ENCODE peak calls at places on chromosomes 2 and 18, in seven cellular contexts. A is A549, V is RWPE1, R is neural crest cell, U is cardiac muscle cell, K is GM13977, H is nephron progenitor cell. J is an unnamed sample.

GRCh38 chr2:43333656-43334144 is 107.3 kb upstream of the ZFP36L2 start:
- DNase-seq in A (no peak), V (peak), R (no peak), U (peak), K (no peak), H (no peak), J (no peak)

GRCh38 chr2:69384618-69385081 is 2.4 kb downstream of the GFPT1 start:
- DNase-seq in A (no peak), V (no peak), R (no peak), U (peak), K (no peak), H (no peak), J (no peak)

GRCh38 chr2:121532894-121533293 is 2.2 kb downstream of the RNU4ATAC start:
- DNase-seq in A (no peak), V (peak), R (no peak), U (no peak), K (no peak), H (no peak), J (no peak)

GRCh38 chr2:164621761-164622105 is 451 bp upstream of the GRB14 start:
- DNase-seq in A (peak), V (peak), R (no peak), U (no peak), K (no peak), H (no peak), J (no peak)

GRCh38 chr2:129913695-129914495 is 65.6 kb upstream of the RAB6C start:
- DNase-seq in A (no peak), V (no peak), R (no peak), U (no peak), K (no peak), H (no peak), J (no peak)

GRCh38 chr2:234980476-234981187 is 28.8 kb downstream of the SH3BP4 start:
- DNase-seq in A (no peak), V (no peak), R (no peak), U (peak), K (no peak), H (no peak), J (no peak)

GRCh38 chr2:128660836-128661235 is 342.2 kb upstream of the HS6ST1 start:
- DNase-seq in A (no peak), V (no peak), R (no peak), U (no peak), K (no peak), H (no peak), J (no peak)

GRCh38 chr2:182941121-182941713 is 74.8 kb upstream of the FRZB start:
- DNase-seq in A (no peak), V (no peak), R (no peak), U (peak), K (no peak), H (no peak), J (no peak)

GRCh38 chr2:98833172-98833916 is 102.4 kb upstream of the MGAT4A start:
- DNase-seq in A (no peak), V (no peak), R (no peak), U (no peak), K (no peak), H (no peak), J (no peak)

GRCh38 chr2:163800889-163801498 is 65.2 kb upstream of the FIGN start:
- DNase-seq in A (no peak), V (no peak), R (peak), U (peak), K (no peak), H (peak), J (no peak)

GRCh38 chr2:134574610-134575332 is 144.0 kb downstream of the TMEM163 start:
- DNase-seq in A (no peak), V (no peak), R (no peak), U (no peak), K (no peak), H (no peak), J (no peak)

GRCh38 chr2:172928754-172929153 is 146.9 kb upstream of the MAP3K20 start:
- DNase-seq in A (no peak), V (no peak), R (no peak), U (peak), K (no peak), H (no peak), J (no peak)

GRCh38 chr2:204638795-204639194 is 93.5 kb downstream of the PARD3B start:
- DNase-seq in A (no peak), V (no peak), R (no peak), U (no peak), K (no peak), H (no peak), J (no peak)

GRCh38 chr18:66749030-66749429 is 145.1 kb upstream of the CDH19 start:
- DNase-seq in A (no peak), V (no peak), R (no peak), U (peak), K (no peak), H (no peak), J (no peak)

GRCh38 chr18:77107218-77107815 is 25.3 kb downstream of the MBP start:
- DNase-seq in A (no peak), V (no peak), R (no peak), U (peak), K (no peak), H (no peak), J (no peak)

GRCh38 chr18:65620076-65620696 is 130.6 kb upstream of the CDH7 start:
- DNase-seq in A (no peak), V (no peak), R (no peak), U (no peak), K (no peak), H (no peak), J (no peak)

GRCh38 chr2:22450831-22451230 is 934.1 kb upstream of the KLHL29 start:
- DNase-seq in A (no peak), V (no peak), R (no peak), U (no peak), K (no peak), H (no peak), J (no peak)

GRCh38 chr2:152284398-152284797 is 50.6 kb upstream of the FMNL2 start:
- DNase-seq in A (no peak), V (no peak), R (no peak), U (peak), K (no peak), H (no peak), J (no peak)

GRCh38 chr2:55604027-55604565 is 13.3 kb downstream of the PPP4R3B start:
- DNase-seq in A (no peak), V (no peak), R (no peak), U (no peak), K (no peak), H (no peak), J (no peak)

GRCh38 chr18:58345875-58346274 is 283.0 kb downstream of the ALPK2 start:
- DNase-seq in A (no peak), V (no peak), R (no peak), U (no peak), K (no peak), H (no peak), J (no peak)

GRCh38 chr2:161335626-161336025 is 27.4 kb downstream of the PSMD14 start:
- DNase-seq in A (no peak), V (no peak), R (no peak), U (no peak), K (no peak), H (no peak), J (no peak)

GRCh38 chr2:133092571-133092970 is 422.6 kb upstream of the LYPD1 start:
- DNase-seq in A (no peak), V (peak), R (no peak), U (no peak), K (no peak), H (no peak), J (no peak)
- TF ChIP-seq CTCF in A (no peak), V (no peak), R (no peak), U (no peak), K (no peak), H (no peak), J (no peak)

GRCh38 chr2:25558262-25558661 is 115.1 kb downstream of the DTNB start:
- DNase-seq in A (no peak), V (peak), R (no peak), U (peak), K (peak), H (no peak), J (peak)
- TF ChIP-seq CTCF in A (no peak), V (no peak), R (no peak), U (no peak), K (no peak), H (no peak), J (peak)

DNA sequence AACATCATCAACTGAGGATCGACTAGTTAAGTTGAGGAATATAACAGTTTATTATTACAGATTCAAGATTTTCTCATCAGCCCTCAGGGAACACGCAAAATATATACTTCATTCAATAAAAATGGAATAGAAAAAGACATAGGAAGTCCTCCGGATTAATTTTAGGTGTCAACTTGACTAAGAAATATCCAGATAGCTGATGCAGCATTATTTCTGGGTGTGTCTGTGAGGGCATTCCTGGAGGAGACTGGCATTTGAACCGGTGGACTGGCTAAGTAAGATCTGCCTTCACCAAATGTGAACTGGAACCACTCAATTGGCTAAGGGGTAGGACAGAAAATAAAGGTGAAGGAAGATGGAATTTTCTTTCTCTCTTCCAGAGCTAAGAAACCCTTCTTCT is 845.3 kb downstream of the SOCS6 start:
- DNase-seq in A (no peak), V (no peak), R (no peak), U (no peak), K (no peak), H (no peak), J (no peak)
- TF ChIP-seq CTCF in A (no peak), V (no peak), R (no peak), U (no peak), K (no peak), H (no peak), J (no peak)

GRCh38 chr2:529425-529824 is 147.8 kb downstream of the TMEM18 start:
- DNase-seq in A (no peak), V (peak), R (no peak), U (peak), K (no peak), H (no peak), J (no peak)

GRCh38 chr2:538646-539045 is 138.6 kb downstream of the TMEM18 start:
- DNase-seq in A (no peak), V (no peak), R (no peak), U (no peak), K (no peak), H (no peak), J (no peak)

GRCh38 chr2:529852-530251 is 147.4 kb downstream of the TMEM18 start:
- DNase-seq in A (no peak), V (no peak), R (no peak), U (no peak), K (no peak), H (no peak), J (no peak)

DNA sequence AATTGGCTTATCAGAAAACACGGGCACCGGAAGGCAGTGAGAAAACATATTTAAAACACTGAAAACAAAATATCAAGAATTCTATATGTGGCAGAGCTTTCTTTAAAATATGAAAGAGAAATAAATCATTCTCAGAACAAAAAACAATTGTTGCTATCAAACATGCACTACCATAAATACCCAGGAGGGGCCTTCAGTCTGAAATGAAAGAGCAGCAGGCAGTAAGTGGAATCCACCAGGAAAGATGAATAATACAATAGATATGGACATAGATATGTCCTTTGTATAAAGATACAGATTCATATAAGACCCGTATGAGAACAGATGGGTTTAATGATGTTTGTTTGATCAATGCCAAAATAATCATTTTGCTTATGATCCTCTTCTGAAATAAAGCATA is 142.0 kb downstream of the TMEM18 start:
- DNase-seq in A (no peak), V (peak), R (no peak), U (no peak), K (no peak), H (no peak), J (no peak)
- TF ChIP-seq CTCF in A (no peak), V (no peak), R (peak), U (no peak), K (no peak), H (no peak), J (no peak)

DNA sequence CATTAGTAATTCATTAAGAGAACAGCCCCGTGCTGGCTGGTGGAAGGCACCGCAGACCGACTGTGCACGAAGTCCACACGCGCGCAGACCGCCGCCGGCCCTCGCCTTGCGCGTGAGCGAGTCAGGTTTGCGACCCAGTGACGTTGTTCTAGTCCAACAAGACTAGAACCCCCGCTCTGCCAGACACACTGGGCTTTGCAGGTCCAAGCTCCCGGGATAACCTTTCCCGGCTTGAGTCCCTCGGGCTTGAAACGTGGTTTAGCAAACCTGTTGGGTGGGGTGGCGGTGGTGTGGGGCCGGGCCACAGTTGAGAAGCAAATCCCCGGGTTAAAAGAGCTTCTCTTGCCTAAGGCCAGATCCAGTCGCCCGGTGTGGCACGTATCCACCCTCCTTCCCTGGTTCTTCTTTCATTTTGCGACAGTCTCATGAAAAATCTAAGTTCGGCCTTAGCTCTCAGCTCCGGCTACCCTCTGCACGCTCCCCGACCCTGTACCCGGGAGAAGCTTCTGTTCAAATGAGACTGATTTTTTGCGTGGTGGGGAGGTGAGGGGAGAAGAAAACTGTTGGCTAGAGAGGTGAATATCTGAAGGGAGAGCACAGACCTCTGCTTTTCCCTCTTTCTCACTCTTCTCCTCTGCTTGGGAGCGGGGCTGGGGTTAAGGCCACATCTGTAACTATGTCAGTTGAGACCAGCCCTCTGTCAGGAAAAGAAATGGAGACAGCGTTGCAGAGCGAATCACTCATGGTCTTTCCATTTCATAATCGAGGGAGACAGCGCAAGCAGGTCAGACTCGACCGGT is 11.1 kb upstream of the SKOR2 start:
- DNase-seq in A (no peak), V (no peak), R (no peak), U (no peak), K (no peak), H (no peak), J (no peak)
- TF ChIP-seq CTCF in A (no peak), V (no peak), R (no peak), U (no peak), K (no peak), H (no peak), J (no peak)

DNA sequence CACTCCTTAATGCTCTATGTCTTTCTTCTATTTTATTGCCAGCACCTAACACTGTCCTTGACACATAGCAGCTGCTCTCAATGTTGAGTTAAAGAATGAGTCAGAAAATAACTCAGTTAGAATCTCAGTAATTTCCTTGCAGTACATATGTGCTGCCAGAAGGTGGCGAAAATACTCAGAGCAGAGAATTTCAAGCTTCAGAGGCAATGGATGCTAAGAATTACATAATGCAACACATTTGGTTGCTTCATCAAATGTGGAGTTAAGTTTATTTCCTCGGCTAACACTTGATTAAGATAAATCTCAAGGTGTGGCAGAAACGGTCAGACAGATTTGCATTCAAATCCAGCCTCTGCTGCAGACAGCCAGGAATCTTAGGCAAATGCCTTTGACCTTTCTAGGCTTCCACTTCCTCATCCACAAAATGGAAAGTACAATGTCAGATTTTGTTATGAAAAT is 105.6 kb downstream of the VSNL1 start:
- DNase-seq in A (peak), V (peak), R (peak), U (peak), K (peak), H (peak), J (no peak)
- TF ChIP-seq CTCF in A (peak), V (peak), R (peak), U (peak), K (peak), H (peak), J (peak)

GRCh38 chr2:132400169-132400900 is 16.3 kb upstream of the GPR39 start:
- DNase-seq in A (no peak), V (peak), R (no peak), U (peak), K (no peak), H (no peak), J (no peak)
- TF ChIP-seq CTCF in A (no peak), V (no peak), R (no peak), U (peak), K (no peak), H (no peak), J (no peak)

GRCh38 chr2:62284980-62285379 is 89.1 kb downstream of the B3GNT2 start:
- DNase-seq in A (no peak), V (no peak), R (no peak), U (no peak), K (no peak), H (no peak), J (no peak)
- TF ChIP-seq CTCF in A (no peak), V (no peak), R (no peak), U (no peak), K (no peak), H (no peak), J (no peak)